ENCODE peak calls at places on chromosomes 12 and 14, in five cellular contexts. X, Z, K, R and N are unnamed samples.

GRCh38 chr12:115357681-115358080 is 673.7 kb upstream of the TBX3 start:
- DNase-seq in R (no peak), X (no peak), Z (no peak), K (no peak), N (no peak)

GRCh38 chr12:95943231-95943842 is at the start of gene AMDHD1:
- DNase-seq in R (peak; percentile 51), K (peak; percentile 41), X (peak; percentile 69), Z (peak; percentile 50), N (peak; percentile 41)

GRCh38 chr12:109309441-109310246 is 560 bp upstream of the FOXN4 start:
- DNase-seq in R (no peak), K (no peak), X (peak; percentile 1), Z (no peak), N (no peak)

GRCh38 chr14:50040401-50040775 is 76.0 kb downstream of the VCPKMT start:
- DNase-seq in Z (peak; percentile 31), K (no peak), X (peak; percentile 50), R (peak; percentile 74), N (peak; percentile 89)

GRCh38 chr12:1273051-1273450 is 282.0 kb downstream of the ERC1 start:
- DNase-seq in R (no peak), Z (no peak), X (no peak), K (no peak), N (no peak)

GRCh38 chr14:80095623-80096022 is 115.7 kb downstream of the DIO2 start:
- DNase-seq in Z (no peak), R (no peak), X (no peak), K (no peak), N (peak; percentile 15)

GRCh38 chr14:74840603-74841030 is 35.3 kb downstream of the PROX2 start:
- DNase-seq in K (no peak), X (no peak), Z (no peak), R (no peak), N (no peak)

GRCh38 chr14:33671556-33671955 is 279.3 kb downstream of the EGLN3 start:
- DNase-seq in K (no peak), Z (no peak), X (no peak), R (no peak), N (peak; percentile 67)

GRCh38 chr14:102078840-102079699 is 7.8 kb downstream of the HSP90AA1 start:
- DNase-seq in K (no peak), Z (no peak), X (no peak), R (no peak), N (no peak)

GRCh38 chr12:56348776-56349175 is 10.1 kb downstream of the IL23A start:
- DNase-seq in K (no peak), X (no peak), Z (no peak), R (no peak), N (no peak)

GRCh38 chr14:73325630-73326299 is 88.5 kb downstream of the PAPLN start:
- DNase-seq in K (no peak), R (no peak), Z (no peak), X (peak; percentile 4), N (no peak)

GRCh38 chr12:124939428-124940142 is 25.1 kb upstream of the UBC start:
- DNase-seq in X (peak; percentile 92), K (peak; percentile 81), Z (peak; percentile 85), R (peak; percentile 96), N (peak; percentile 95)

GRCh38 chr14:69611264-69612013 is at the start of gene SUSD6:
- DNase-seq in Z (peak; percentile 88), R (peak; percentile 94), K (peak; percentile 80), X (peak; percentile 87), N (peak; percentile 89)

GRCh38 chr14:28468191-28469151 is 298.1 kb upstream of the FOXG1 start:
- DNase-seq in X (no peak), Z (no peak), K (no peak), R (no peak), N (peak; percentile 38)

GRCh38 chr12:57632369-57632897 is 568 bp downstream of the B4GALNT1 start:
- DNase-seq in Z (no peak), R (no peak), K (no peak), X (no peak), N (no peak)

GRCh38 chr14:89351364-89351957 is 65.6 kb downstream of the FOXN3 start:
- DNase-seq in K (no peak), R (peak; percentile 58), X (peak; percentile 11), Z (peak; percentile 29), N (peak; percentile 49)

GRCh38 chr12:52440821-52441319 is 6.7 kb upstream of the KRT75 start:
- DNase-seq in R (peak; percentile 74), K (no peak), X (no peak), Z (no peak), N (peak; percentile 38)

GRCh38 chr12:53326460-53327185 is 5.2 kb upstream of the AAAS start:
- DNase-seq in Z (no peak), K (no peak), X (no peak), R (no peak), N (no peak)

GRCh38 chr14:104601786-104602185 is 2.8 kb downstream of the TMEM179 start:
- DNase-seq in Z (no peak), X (no peak), K (no peak), R (peak; percentile 14), N (no peak)

GRCh38 chr12:57095440-57095839 is 6.5 kb downstream of the NAB2 start:
- DNase-seq in R (no peak), X (no peak), K (no peak), Z (no peak), N (no peak)

GRCh38 chr14:22220427-22220826 is 368.6 kb downstream of the DAD1 start:
- DNase-seq in K (no peak), Z (no peak), X (no peak), R (peak; percentile 1), N (peak; percentile 68)

GRCh38 chr14:69473271-69473670 is 11.3 kb upstream of the PLEKHD1 start:
- DNase-seq in K (no peak), X (no peak), R (no peak), Z (no peak), N (no peak)